ENCODE peak calls at places on chromosome 18, in eight cellular contexts. M is HCT116, N is HepG2, V is endothelial cell of umbilical vein, R is K562, Y is GM23338, Q is GM12878, T is H1. L is an unnamed sample.

GRCh38 chr18:76823574-76823973 is 1.2 kb downstream of the ZNF236 start:
- DNase-seq in M (no peak), N (no peak), V (no peak), R (peak), Y (peak), Q (no peak), T (peak), L (no peak)

GRCh38 chr18:48860276-48861180 is 90.2 kb downstream of the SMAD7 start:
- DNase-seq in M (no peak), N (no peak), V (no peak), R (no peak), Y (peak), Q (no peak), T (peak), L (peak)

GRCh38 chr18:13120255-13120654 is 98.3 kb upstream of the LDLRAD4 start:
- DNase-seq in M (no peak), N (no peak), V (no peak), R (no peak), Y (no peak), Q (no peak), T (no peak), L (no peak)

GRCh38 chr18:35174093-35174731 is 66.6 kb upstream of the ZNF397 start:
- DNase-seq in M (no peak), N (no peak), V (no peak), R (peak), Y (peak), Q (peak), T (no peak), L (no peak)

GRCh38 chr18:76619342-76620315 is 124.6 kb upstream of the ZNF516 start:
- DNase-seq in M (no peak), N (no peak), V (no peak), R (no peak), Y (peak), Q (no peak), T (peak), L (no peak)

GRCh38 chr18:68822926-68823325 is 25.0 kb downstream of the CCDC102B start:
- DNase-seq in M (no peak), N (no peak), V (no peak), R (no peak), Y (peak), Q (no peak), T (no peak), L (no peak)

GRCh38 chr18:78640596-78640995 is 339.0 kb upstream of the SALL3 start:
- DNase-seq in M (no peak), N (no peak), V (no peak), R (no peak), Y (no peak), Q (no peak), T (no peak), L (no peak)

GRCh38 chr18:69948919-69949537 is 1.4 kb upstream of the CD226 start:
- DNase-seq in M (no peak), N (no peak), V (peak), R (no peak), Y (peak), Q (peak), T (no peak), L (no peak)

GRCh38 chr18:8380926-8381325 is 228.3 kb upstream of the RAB12 start:
- DNase-seq in M (no peak), N (no peak), V (no peak), R (no peak), Y (no peak), Q (no peak), T (no peak), L (no peak)

GRCh38 chr18:13835202-13835601 is 11.3 kb downstream of the MC5R start:
- DNase-seq in M (no peak), N (no peak), V (no peak), R (no peak), Y (peak), Q (no peak), T (no peak), L (no peak)

GRCh38 chr18:9743200-9744016 is 35.3 kb downstream of the RAB31 start:
- DNase-seq in M (peak), N (peak), V (peak), R (peak), Y (peak), Q (no peak), T (peak), L (no peak)

GRCh38 chr18:69215151-69215550 is 185.5 kb upstream of the DOK6 start:
- DNase-seq in M (no peak), N (no peak), V (no peak), R (no peak), Y (no peak), Q (no peak), T (no peak), L (no peak)

GRCh38 chr18:72799106-72799505 is 68.7 kb downstream of the NETO1 start:
- DNase-seq in M (no peak), N (no peak), V (no peak), R (no peak), Y (no peak), Q (no peak), T (no peak), L (no peak)

GRCh38 chr18:9841752-9842151 is 44.0 kb upstream of the TXNDC2 start:
- DNase-seq in M (no peak), N (no peak), V (no peak), R (no peak), Y (no peak), Q (no peak), T (no peak), L (no peak)

GRCh38 chr18:31983976-31984375 is 34.6 kb upstream of the RNF125 start:
- DNase-seq in M (no peak), N (no peak), V (no peak), R (no peak), Y (no peak), Q (no peak), T (no peak), L (no peak)

GRCh38 chr18:33051397-33051796 is 278.6 kb upstream of the KLHL14 start:
- DNase-seq in M (no peak), N (peak), V (peak), R (no peak), Y (no peak), Q (no peak), T (no peak), L (no peak)

GRCh38 chr18:7637269-7637668 is 70.2 kb downstream of the PTPRM start:
- DNase-seq in M (no peak), N (peak), V (no peak), R (no peak), Y (no peak), Q (no peak), T (no peak), L (no peak)

GRCh38 chr18:13288509-13289138 is 70.1 kb downstream of the LDLRAD4 start:
- DNase-seq in M (no peak), N (no peak), V (no peak), R (no peak), Y (no peak), Q (no peak), T (no peak), L (no peak)

GRCh38 chr18:9366126-9366714 is 31.6 kb downstream of the TWSG1 start:
- DNase-seq in M (peak), N (no peak), V (peak), R (no peak), Y (peak), Q (no peak), T (peak), L (no peak)

GRCh38 chr18:67428805-67429204 is 87.7 kb downstream of the DSEL start:
- DNase-seq in M (no peak), N (no peak), V (peak), R (no peak), Y (no peak), Q (no peak), T (no peak), L (no peak)

GRCh38 chr18:45588831-45589558 is 26.3 kb upstream of the SLC14A2 start:
- DNase-seq in M (no peak), N (no peak), V (no peak), R (no peak), Y (no peak), Q (no peak), T (no peak), L (peak)

GRCh38 chr18:79200546-79201268 is 131.5 kb downstream of the ATP9B start:
- DNase-seq in M (peak), N (no peak), V (peak), R (peak), Y (peak), Q (no peak), T (no peak), L (no peak)

GRCh38 chr18:74375999-74376398 is 60.4 kb downstream of the C18orf63 start:
- DNase-seq in M (no peak), N (no peak), V (no peak), R (no peak), Y (no peak), Q (no peak), T (no peak), L (no peak)

GRCh38 chr18:63550068-63550467 is 7.9 kb downstream of the SERPINB12 start:
- DNase-seq in M (no peak), N (no peak), V (no peak), R (no peak), Y (no peak), Q (no peak), T (no peak), L (no peak)

GRCh38 chr18:44495151-44495550 is 185.5 kb upstream of the SETBP1 start:
- DNase-seq in M (no peak), N (no peak), V (no peak), R (no peak), Y (no peak), Q (no peak), T (no peak), L (no peak)

GRCh38 chr18:73366713-73367112 is 498.9 kb upstream of the NETO1 start:
- DNase-seq in M (no peak), N (no peak), V (no peak), R (no peak), Y (no peak), Q (no peak), T (no peak), L (no peak)

GRCh38 chr18:74806700-74807416 is 209.2 kb downstream of the ZNF407 start:
- DNase-seq in M (peak), N (peak), V (peak), R (no peak), Y (no peak), Q (peak), T (no peak), L (no peak)

GRCh38 chr18:11981633-11982366 is 493 bp downstream of the IMPA2 start:
- DNase-seq in M (no peak), N (peak), V (peak), R (no peak), Y (peak), Q (no peak), T (peak), L (no peak)

GRCh38 chr18:24212939-24213338 is 74.1 kb downstream of the CABYR start:
- DNase-seq in M (peak), N (peak), V (peak), R (no peak), Y (no peak), Q (no peak), T (no peak), L (no peak)

GRCh38 chr18:23094411-23095165 is 40.7 kb upstream of the CABLES1 start:
- DNase-seq in M (no peak), N (no peak), V (no peak), R (peak), Y (peak), Q (no peak), T (peak), L (no peak)
- TF ChIP-seq EZH2 in M (no peak), N (no peak), V (no peak), R (no peak), Y (no peak), Q (no peak), T (no peak), L (no peak)

GRCh38 chr18:66271927-66272326 is 332.0 kb downstream of the CDH19 start:
- DNase-seq in M (no peak), N (no peak), V (no peak), R (no peak), Y (peak), Q (no peak), T (peak), L (peak)
- H3K4me3 ChIP-seq in M (no peak), N (no peak), V (no peak), R (no peak), Y (no peak), Q (no peak), T (peak), L (no peak)

DNA sequence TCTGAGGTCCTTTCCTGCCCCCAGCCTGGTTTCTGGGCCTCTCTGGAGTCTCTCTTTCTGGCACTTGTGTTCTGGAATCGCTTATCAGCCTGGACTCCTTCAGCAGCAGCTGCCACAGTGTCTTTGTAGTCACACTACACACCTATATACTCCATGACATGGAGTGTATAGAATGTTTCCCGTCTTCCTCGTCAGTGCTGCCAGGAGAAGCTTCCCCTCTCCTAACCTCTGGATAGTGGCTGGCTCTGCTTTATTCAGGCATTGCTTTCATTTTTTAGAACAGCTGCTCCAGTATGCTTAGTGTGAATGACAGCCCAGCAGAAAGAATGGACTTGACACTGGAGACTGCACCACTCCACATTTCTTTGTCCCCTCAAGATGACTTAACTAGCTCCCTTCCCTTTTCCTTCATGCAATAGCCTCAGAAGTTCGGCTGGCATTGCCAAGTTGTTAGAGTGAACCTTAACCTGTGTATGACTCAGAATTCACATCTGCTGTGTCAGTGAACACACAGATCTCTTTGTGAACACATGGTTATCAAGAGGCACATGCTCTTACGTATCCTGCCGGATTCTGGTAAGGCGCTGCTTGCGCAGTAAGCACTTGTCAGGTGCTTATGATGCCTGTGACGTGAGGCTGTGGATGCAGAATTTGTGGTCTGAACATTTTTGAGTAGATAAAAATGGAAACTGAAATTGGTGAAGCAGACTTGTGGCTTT is 73.8 kb downstream of the NEDD4L start:
- DNase-seq in M (peak), N (peak), V (peak), R (peak), Y (no peak), Q (no peak), T (no peak), L (no peak)
- TF ChIP-seq POLR2AphosphoS5 in M (no peak), N (no peak), V (no peak), R (peak), Y (no peak), Q (no peak), T (no peak), L (no peak)

GRCh38 chr18:62324917-62325805 is at the start of gene TNFRSF11A:
- DNase-seq in M (no peak), N (no peak), V (peak), R (peak), Y (peak), Q (no peak), T (peak), L (no peak)
- TF ChIP-seq EZH2 in M (no peak), N (no peak), V (peak), R (no peak), Y (no peak), Q (no peak), T (no peak), L (no peak)